ENCODE peak calls at places on chromosome 5, in six cellular contexts. P is fibroblast of lung; K is SK-N-MC; X is CD8-positive, alpha-beta memory T cell; U is HepG2; I is GM23248. Z is an unnamed sample.
A peak's percentile ranks its signal among the peaks of the same experiment; 100 is the strongest.

GRCh38 chr5:167576928-167577327 is 714.5 kb upstream of the WWC1 start:
- DNase-seq in P (no peak), K (no peak), X (no peak), U (no peak), I (no peak), Z (no peak)

GRCh38 chr5:158958048-158958994 is 141.4 kb downstream of the EBF1 start:
- DNase-seq in P (no peak), K (no peak), X (peak; percentile 22), U (no peak), I (peak; percentile 77), Z (peak; percentile 76)

GRCh38 chr5:170503970-170504525 is at the start of gene KCNIP1:
- DNase-seq in P (no peak), K (no peak), X (no peak), U (no peak), I (peak; percentile 42), Z (peak; percentile 87)

GRCh38 chr5:27682600-27682999 is 644.2 kb upstream of the CDH9 start:
- DNase-seq in P (no peak), K (no peak), X (no peak), U (peak; percentile 9), I (no peak), Z (peak; percentile 31)

GRCh38 chr5:172801184-172801671 is 30.2 kb upstream of the DUSP1 start:
- DNase-seq in P (peak; percentile 91), K (no peak), X (no peak), U (peak; percentile 60), I (peak; percentile 95), Z (no peak)

GRCh38 chr5:130528474-130528873 is 624.2 kb downstream of the CHSY3 start:
- DNase-seq in P (peak; percentile 22), K (no peak), X (no peak), U (no peak), I (no peak), Z (no peak)

GRCh38 chr5:111308951-111309350 is 84.8 kb downstream of the CAMK4 start:
- DNase-seq in P (no peak), K (no peak), X (no peak), U (no peak), I (no peak), Z (peak; percentile 75)

GRCh38 chr5:132253452-132254320 is 3.8 kb upstream of the PDLIM4 start:
- DNase-seq in P (no peak), K (no peak), X (no peak), U (no peak), I (no peak), Z (no peak)

GRCh38 chr5:158807947-158808346 is 291.8 kb downstream of the EBF1 start:
- DNase-seq in P (no peak), K (no peak), X (no peak), U (no peak), I (peak; percentile 24), Z (no peak)

GRCh38 chr5:162209005-162209605 is 141.5 kb downstream of the GABRG2 start:
- DNase-seq in P (no peak), K (no peak), X (no peak), U (peak; percentile 25), I (peak; percentile 1), Z (peak; percentile 81)

GRCh38 chr5:44935262-44935661 is 126.5 kb downstream of the MRPS30 start:
- DNase-seq in P (peak; percentile 6), K (no peak), X (no peak), U (no peak), I (peak; percentile 2), Z (peak; percentile 75)

GRCh38 chr5:177530638-177531037 is 13.9 kb upstream of the DDX41 start:
- DNase-seq in P (no peak), K (no peak), X (no peak), U (no peak), I (no peak), Z (no peak)

GRCh38 chr5:169910393-169910792 is 69.9 kb downstream of the INSYN2B start:
- DNase-seq in P (no peak), K (no peak), X (no peak), U (no peak), I (no peak), Z (no peak)

GRCh38 chr5:57711471-57711870 is 228.9 kb upstream of the ACTBL2 start:
- DNase-seq in P (no peak), K (no peak), X (no peak), U (no peak), I (no peak), Z (no peak)

GRCh38 chr5:141876628-141877477 is 1.4 kb downstream of the PCDH1 start:
- DNase-seq in P (no peak), K (no peak), X (no peak), U (no peak), I (peak; percentile 23), Z (peak; percentile 46)

GRCh38 chr5:95940758-95941682 is 20.6 kb downstream of the ELL2 start:
- DNase-seq in P (no peak), K (no peak), X (no peak), U (no peak), I (no peak), Z (peak; percentile 68)

GRCh38 chr5:111945535-111945934 is 188.5 kb upstream of the NREP start:
- DNase-seq in P (peak; percentile 42), K (no peak), X (no peak), U (no peak), I (no peak), Z (no peak)

GRCh38 chr5:151024894-151025606 is 4.7 kb downstream of the GPX3 start:
- DNase-seq in P (no peak), K (no peak), X (no peak), U (no peak), I (no peak), Z (no peak)

GRCh38 chr5:157180374-157181264 is at the start of gene ITK:
- DNase-seq in P (no peak), K (no peak), X (peak; percentile 80), U (no peak), I (no peak), Z (no peak)

GRCh38 chr5:132431682-132432081 is 58.9 kb downstream of the IRF1 start:
- DNase-seq in P (no peak), K (no peak), X (no peak), U (no peak), I (no peak), Z (no peak)

GRCh38 chr5:78534148-78535009 is 114.2 kb downstream of the LHFPL2 start:
- DNase-seq in P (peak; percentile 46), K (no peak), X (no peak), U (no peak), I (peak; percentile 91), Z (no peak)

GRCh38 chr5:177605667-177606066 is 5.7 kb downstream of the B4GALT7 start:
- DNase-seq in P (no peak), K (no peak), X (no peak), U (no peak), I (no peak), Z (no peak)

GRCh38 chr5:43007911-43008368 is 32.2 kb downstream of the ANXA2R start:
- DNase-seq in P (peak; percentile 85), K (no peak), X (peak; percentile 90), U (peak; percentile 50), I (peak; percentile 91), Z (peak; percentile 85)

GRCh38 chr5:131795879-131796792 is 681 bp downstream of the FNIP1 start:
- DNase-seq in P (peak; percentile 50), K (no peak), X (no peak), U (peak; percentile 32), I (peak; percentile 91), Z (peak; percentile 75)

GRCh38 chr5:179187229-179187678 is 127.1 kb downstream of the ZNF354C start:
- DNase-seq in P (no peak), K (no peak), X (no peak), U (peak; percentile 85), I (no peak), Z (no peak)
- H3K27ac ChIP-seq in P (no peak overlapping the region), K (no peak overlapping the region), X (no peak overlapping the region), U (peak overlapping the region; percentile 71), I (no peak overlapping the region), Z (no peak overlapping the region)

GRCh38 chr5:144422025-144422424 is 251.4 kb downstream of the KCTD16 start:
- DNase-seq in P (no peak), K (no peak), X (no peak), U (no peak), I (no peak), Z (peak; percentile 13)
- H3K27ac ChIP-seq in P (no peak overlapping the region), K (no peak overlapping the region), X (no peak overlapping the region), U (no peak overlapping the region), I (no peak overlapping the region), Z (no peak overlapping the region)

GRCh38 chr5:81288021-81288433 is 13.4 kb upstream of the ZCCHC9 start:
- DNase-seq in P (no peak), K (no peak), X (no peak), U (no peak), I (no peak), Z (no peak)
- H3K27ac ChIP-seq in P (no peak overlapping the region), K (no peak overlapping the region), X (no peak overlapping the region), U (no peak overlapping the region), I (no peak overlapping the region), Z (no peak overlapping the region)

DNA sequence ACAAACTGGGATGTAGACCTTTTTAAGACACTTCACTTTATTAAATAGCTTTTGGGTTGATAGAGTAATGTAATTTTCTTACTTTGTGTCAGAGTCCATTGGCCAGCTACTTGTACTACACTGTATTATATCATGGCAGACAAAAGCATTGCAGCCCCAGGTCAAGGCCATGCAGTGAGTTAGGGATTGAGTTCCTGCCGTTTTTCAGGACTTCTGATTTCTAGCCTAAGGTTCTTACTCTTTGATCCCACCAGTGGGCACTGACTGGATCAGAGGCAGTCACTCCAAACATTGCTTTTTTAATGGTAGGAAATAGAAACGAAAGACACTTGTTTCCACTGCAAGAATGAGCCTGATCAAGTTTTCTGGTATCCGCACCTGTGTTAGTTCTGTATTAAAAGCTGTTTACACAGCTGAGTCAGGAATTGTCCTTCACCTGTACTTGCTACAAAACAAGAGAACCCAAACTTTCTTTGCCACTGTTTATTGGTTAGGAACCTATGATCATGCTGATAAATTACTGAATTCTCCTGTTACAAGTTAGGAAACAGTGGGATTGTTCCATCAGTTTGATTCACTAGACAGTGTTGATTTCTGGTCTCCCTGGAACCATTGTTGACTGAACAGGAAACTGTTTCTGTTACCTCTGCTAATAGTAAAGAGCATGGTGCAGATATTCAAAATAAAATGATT is 22.1 kb downstream of the LRRC70 start:
- DNase-seq in P (no peak), K (no peak), X (no peak), U (peak; percentile 35), I (no peak), Z (no peak)
- H3K27ac ChIP-seq in P (no peak overlapping the region), K (no peak overlapping the region), X (no peak overlapping the region), U (peak overlapping the region; percentile 62), I (no peak overlapping the region), Z (no peak overlapping the region)

Z was measured in neural progenitor cell.